ENCODE peak calls at places on chromosomes 3 and 15, in seven cellular contexts. R, A, C, J, Y, T and F are unnamed samples. For H3K4me1, the result is how much of the 10 kb centered on the place peaks cover.

GRCh38 chr3:194095464-194095863 is 40.5 kb upstream of the HES1 start:
- DNase-seq in T (peak), J (peak), C (peak), Y (peak), R (no peak), A (no peak), F (peak)

GRCh38 chr3:154389861-154390260 is 40.1 kb downstream of the GPR149 start:
- DNase-seq in A (no peak), J (no peak), C (no peak), Y (no peak), T (no peak), R (no peak), F (no peak)

GRCh38 chr3:197380786-197381185 is 82.4 kb upstream of the DLG1 start:
- DNase-seq in C (no peak), A (no peak), J (no peak), R (no peak), Y (no peak), T (no peak), F (peak)

GRCh38 chr3:126373146-126373613 is 16.0 kb upstream of the KLF15 start:
- DNase-seq in T (no peak), J (no peak), C (no peak), R (peak), Y (no peak), A (no peak), F (no peak)

GRCh38 chr3:57079221-57079831 is 18.9 kb downstream of the SPATA12 start:
- DNase-seq in A (no peak), J (peak), R (peak), T (peak), Y (peak), C (peak), F (peak)

GRCh38 chr3:5304789-5305680 is 117.5 kb downstream of the EDEM1 start:
- DNase-seq in C (peak), R (peak), J (peak), Y (no peak), A (no peak), T (no peak), F (peak)

GRCh38 chr3:71816141-71816540 is 31.2 kb upstream of the PROK2 start:
- DNase-seq in J (no peak), C (no peak), Y (no peak), A (no peak), R (no peak), T (peak), F (no peak)

GRCh38 chr3:126835472-126836219 is 131.6 kb downstream of the CHCHD6 start:
- DNase-seq in Y (no peak), T (no peak), J (no peak), R (no peak), C (no peak), A (no peak), F (peak)

GRCh38 chr15:81893182-81893833 is 152.5 kb downstream of the MEX3B start:
- DNase-seq in T (no peak), C (no peak), R (no peak), A (no peak), Y (no peak), J (no peak), F (no peak)

GRCh38 chr3:53941174-53941573 is 49.5 kb upstream of the SELENOK start:
- DNase-seq in T (no peak), C (no peak), R (no peak), A (no peak), Y (no peak), J (no peak), F (no peak)

GRCh38 chr3:158352551-158352950 is 218.4 kb upstream of the MLF1 start:
- DNase-seq in J (peak), T (no peak), R (no peak), A (no peak), Y (no peak), C (no peak), F (no peak)

GRCh38 chr3:152650177-152650576 is 184.8 kb upstream of the P2RY1 start:
- DNase-seq in C (peak), T (no peak), J (no peak), R (no peak), Y (no peak), A (peak), F (no peak)

GRCh38 chr15:82079736-82080135 is 33.9 kb upstream of the MEX3B start:
- DNase-seq in R (no peak), Y (no peak), J (no peak), T (no peak), C (no peak), A (no peak), F (no peak)

GRCh38 chr15:38530113-38530512 is 34.5 kb downstream of the RASGRP1 start:
- DNase-seq in R (no peak), Y (no peak), C (no peak), T (no peak), A (no peak), J (no peak), F (no peak)

GRCh38 chr3:41026394-41027177 is 172.7 kb upstream of the CTNNB1 start:
- DNase-seq in C (peak), T (no peak), J (peak), A (no peak), Y (peak), R (peak), F (no peak)

GRCh38 chr3:149453140-149453805 is 21.2 kb upstream of the TM4SF4 start:
- DNase-seq in R (no peak), A (no peak), C (no peak), Y (no peak), J (no peak), T (no peak), F (no peak)

GRCh38 chr15:81315452-81316203 is 8.3 kb downstream of the STARD5 start:
- DNase-seq in T (no peak), J (no peak), Y (no peak), R (no peak), C (no peak), A (no peak), F (no peak)

GRCh38 chr15:56919708-56920637 is 1.5 kb downstream of the TCF12 start:
- DNase-seq in A (no peak), J (peak), C (peak), T (no peak), R (peak), Y (peak), F (peak)

GRCh38 chr3:172708905-172709775 is 1.7 kb downstream of the NCEH1 start:
- DNase-seq in C (no peak), J (peak), R (no peak), A (no peak), T (no peak), Y (no peak), F (no peak)

GRCh38 chr3:71319771-71320170 is 263.8 kb downstream of the FOXP1 start:
- DNase-seq in R (no peak), C (no peak), T (no peak), J (no peak), Y (no peak), A (no peak), F (no peak)

GRCh38 chr3:180646187-180646790 is 33.0 kb downstream of the CCDC39 start:
- DNase-seq in A (no peak), T (no peak), J (no peak), Y (no peak), R (no peak), C (no peak), F (no peak)

GRCh38 chr3:153313307-153313945 is 151.4 kb downstream of the RAP2B start:
- DNase-seq in C (no peak), R (no peak), A (no peak), Y (no peak), J (no peak), T (no peak), F (no peak)

GRCh38 chr3:188529228-188529627 is 375.3 kb downstream of the LPP start:
- DNase-seq in T (no peak), J (no peak), A (no peak), C (no peak), R (no peak), Y (no peak), F (no peak)

GRCh38 chr15:51405646-51406194 is 64.3 kb downstream of the GLDN start:
- DNase-seq in Y (no peak), C (no peak), J (no peak), A (no peak), T (no peak), R (no peak), F (no peak)

GRCh38 chr3:24595801-24596200 is 101.2 kb upstream of the THRB start:
- DNase-seq in C (no peak), J (no peak), Y (no peak), A (no peak), T (no peak), R (no peak), F (no peak)

GRCh38 chr3:32451049-32451659 is 51.5 kb downstream of the CMTM6 start:
- DNase-seq in J (no peak), A (no peak), Y (no peak), T (no peak), C (no peak), R (no peak), F (no peak)

GRCh38 chr3:160980740-160981139 is 124.4 kb downstream of the B3GALNT1 start:
- DNase-seq in C (no peak), Y (no peak), T (no peak), A (no peak), R (no peak), J (no peak), F (no peak)

DNA sequence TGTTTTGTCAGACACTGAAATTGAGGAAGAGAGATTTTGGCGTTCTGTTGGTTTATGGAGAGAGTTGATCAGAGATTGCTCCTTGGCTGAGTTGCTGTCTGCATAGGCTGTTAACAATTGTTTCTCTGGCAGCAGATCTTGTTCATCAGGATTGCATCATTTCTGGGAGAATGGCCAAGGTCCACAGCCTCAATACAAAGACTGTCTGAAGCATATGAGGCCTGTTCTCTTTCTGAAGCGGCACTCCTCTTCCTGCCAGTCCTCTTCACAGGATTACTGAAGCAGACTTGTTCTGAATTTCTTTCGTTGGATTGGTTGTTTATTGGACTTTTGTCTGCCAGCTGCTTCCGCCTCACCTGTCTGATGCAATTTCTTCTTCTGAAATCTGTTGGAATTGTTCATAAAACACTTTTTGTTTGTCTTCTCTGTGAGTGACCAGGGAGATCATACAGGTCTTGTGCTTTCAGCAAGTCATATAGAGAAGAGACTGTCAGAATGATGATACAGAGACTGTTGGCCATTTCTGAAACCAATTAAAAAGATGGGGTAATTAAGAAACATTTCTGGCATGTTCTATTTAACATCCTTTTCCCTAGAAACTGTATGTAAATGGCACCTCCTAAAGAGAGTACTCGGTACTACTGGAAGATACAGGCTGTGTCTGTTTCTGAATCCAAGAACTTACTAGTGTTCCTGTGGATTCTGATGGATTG is 25.5 kb downstream of the SETD5 start:
- DNase-seq in C (peak), T (peak), Y (peak), A (peak), R (peak), J (peak), F (peak)
- TF ChIP-seq POLR2A in C (no peak), T (no peak), Y (no peak), A (no peak), R (no peak), J (peak), F (peak)

GRCh38 chr3:179156775-179157174 is 8.6 kb downstream of the PIK3CA start:
- DNase-seq in C (no peak), A (no peak), Y (no peak), T (no peak), R (no peak), J (no peak), F (no peak)

GRCh38 chr3:179151474-179151873 is 3.3 kb downstream of the PIK3CA start:
- DNase-seq in T (no peak), R (no peak), A (no peak), Y (no peak), J (no peak), C (no peak), F (no peak)

GRCh38 chr3:179158336-179159039 is 10.3 kb downstream of the PIK3CA start:
- DNase-seq in C (no peak), J (no peak), T (no peak), A (no peak), Y (no peak), R (no peak), F (no peak)

DNA sequence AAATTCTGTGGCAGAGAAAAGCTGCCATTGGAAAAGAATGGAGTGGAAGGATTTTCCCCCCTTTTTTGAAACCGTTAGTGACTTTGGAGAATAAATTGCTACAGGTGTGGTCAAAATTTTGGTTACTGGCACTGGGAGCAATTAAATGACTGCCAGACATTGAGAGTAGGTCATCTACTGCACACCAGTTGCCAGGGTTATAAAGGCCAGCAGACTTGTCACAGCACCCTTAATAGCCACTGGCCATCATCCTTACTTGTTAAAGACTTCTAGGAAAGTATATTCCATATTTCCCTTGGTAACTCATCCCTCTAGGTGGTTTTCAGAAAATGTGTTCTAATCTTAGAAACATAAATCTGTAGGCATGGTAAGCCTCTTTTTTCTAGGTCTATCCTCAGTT is 8.0 kb downstream of the PIK3CA start:
- DNase-seq in R (no peak), Y (no peak), J (no peak), C (no peak), A (no peak), T (no peak), F (no peak)
- H3K4me1 ChIP-seq in R (under half), Y (under half), J (under half), C (under half), A (under half), T (under half), F (under half)

GRCh38 chr15:32859996-32860395 is 142.2 kb downstream of the GREM1 start:
- DNase-seq in R (no peak), J (no peak), A (no peak), Y (no peak), C (no peak), T (no peak), F (no peak)

GRCh38 chr15:32856753-32857152 is 138.9 kb downstream of the GREM1 start:
- DNase-seq in A (no peak), J (no peak), Y (no peak), C (no peak), R (no peak), T (no peak), F (no peak)

GRCh38 chr15:32859246-32859645 is 141.4 kb downstream of the GREM1 start:
- DNase-seq in Y (no peak), T (no peak), A (no peak), R (no peak), C (no peak), J (no peak), F (no peak)

GRCh38 chr15:32855942-32856341 is 138.1 kb downstream of the GREM1 start:
- DNase-seq in A (no peak), Y (no peak), J (no peak), C (no peak), T (no peak), R (no peak), F (no peak)

DNA sequence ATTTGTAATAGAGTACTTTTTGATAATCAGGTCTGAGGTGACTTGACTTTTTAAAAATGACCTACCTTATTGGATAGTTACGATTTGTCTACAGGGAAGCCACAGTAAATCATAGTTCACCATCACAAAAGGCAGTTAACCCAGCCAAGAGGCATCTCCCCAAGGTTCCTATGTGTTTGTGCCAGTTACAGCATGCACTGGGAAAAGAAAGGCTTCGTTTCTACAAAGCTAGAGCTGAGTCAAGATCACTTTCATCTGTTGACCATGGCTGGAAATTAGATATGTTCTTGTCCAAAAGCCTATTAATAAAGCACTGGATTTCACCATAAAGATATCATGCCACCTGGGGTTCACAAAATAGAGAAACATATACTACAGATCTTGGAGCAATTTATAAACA is 139.9 kb downstream of the GREM1 start:
- DNase-seq in C (no peak), Y (no peak), A (no peak), T (no peak), R (no peak), J (no peak), F (no peak)
- H3K4me3 ChIP-seq in C (no peak), Y (no peak), A (no peak), T (no peak), R (no peak), J (no peak), F (no peak)

DNA sequence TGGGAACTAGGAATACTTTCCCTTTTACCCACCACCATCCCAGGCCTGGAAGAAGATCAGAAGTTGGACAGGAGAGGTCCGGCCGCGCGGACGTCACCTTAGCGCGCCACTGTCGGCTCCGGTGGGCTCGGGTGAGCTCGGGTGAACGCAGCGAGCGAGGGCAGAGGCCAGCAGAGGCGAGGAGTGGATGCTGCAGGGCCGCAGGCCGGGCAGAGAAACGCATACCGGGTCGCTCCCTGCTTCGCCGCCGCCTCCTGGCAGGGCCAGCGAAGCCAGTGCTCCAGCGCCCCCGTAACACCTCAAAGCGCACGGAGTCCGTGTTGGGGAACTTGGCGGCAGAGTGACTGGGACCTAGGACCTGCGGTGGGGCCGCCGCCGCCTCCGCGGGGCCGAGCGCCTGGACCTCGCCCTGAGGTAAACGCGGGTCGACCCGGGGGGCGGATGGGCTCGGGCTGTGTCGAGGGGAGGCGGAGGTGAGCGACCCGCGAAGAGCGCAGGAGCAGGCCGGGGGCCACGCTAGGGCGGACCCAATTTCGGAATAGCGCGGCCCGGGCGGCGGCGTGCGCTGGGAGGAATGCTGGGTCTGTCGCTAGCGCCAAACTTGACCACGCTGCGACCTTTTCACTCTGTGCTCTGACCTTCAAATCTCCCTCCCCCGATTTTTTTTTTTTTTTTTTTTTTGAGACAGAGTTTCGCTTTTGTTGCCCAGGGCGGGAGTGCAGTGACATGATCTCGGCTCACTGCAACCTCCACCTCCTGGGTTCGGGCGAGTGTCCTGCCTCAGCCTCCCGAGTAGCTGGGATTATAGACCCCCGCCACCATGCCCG is 1.6 kb downstream of the CYP11A1 start:
- DNase-seq in C (peak), A (peak), J (peak), R (peak), T (no peak), Y (peak), F (no peak)
- TF ChIP-seq POLR2A in C (no peak), A (no peak), J (no peak), R (peak), T (no peak), Y (peak), F (no peak)

GRCh38 chr3:185930393-185931107 is 7.3 kb downstream of the TRA2B start:
- DNase-seq in C (no peak), T (no peak), R (no peak), Y (no peak), J (no peak), A (no peak), F (no peak)
- H3K4me1 ChIP-seq in C (half or more), T (under half), R (under half), Y (under half), J (half or more), A (half or more), F (under half)

GRCh38 chr3:38579551-38580449 is 69.7 kb downstream of the SCN5A start:
- DNase-seq in A (no peak), Y (no peak), J (peak), C (no peak), R (no peak), T (no peak), F (no peak)
- H3K4me3 ChIP-seq in A (no peak), Y (no peak), J (no peak), C (no peak), R (no peak), T (no peak), F (no peak)

GRCh38 chr15:40438712-40439111 is 2.0 kb upstream of the BAHD1 start:
- DNase-seq in Y (no peak), R (peak), A (no peak), C (peak), T (no peak), J (no peak), F (no peak)

GRCh38 chr15:40436116-40436891 is 4.4 kb upstream of the BAHD1 start:
- DNase-seq in T (no peak), Y (peak), A (no peak), R (peak), J (peak), C (peak), F (no peak)

GRCh38 chr15:40436892-40437753 is 3.6 kb upstream of the BAHD1 start:
- DNase-seq in R (peak), J (no peak), T (no peak), A (no peak), Y (no peak), C (no peak), F (no peak)

GRCh38 chr15:40437754-40438687 is 2.7 kb upstream of the BAHD1 start:
- DNase-seq in T (no peak), R (peak), Y (no peak), J (no peak), C (peak), A (no peak), F (no peak)

DNA sequence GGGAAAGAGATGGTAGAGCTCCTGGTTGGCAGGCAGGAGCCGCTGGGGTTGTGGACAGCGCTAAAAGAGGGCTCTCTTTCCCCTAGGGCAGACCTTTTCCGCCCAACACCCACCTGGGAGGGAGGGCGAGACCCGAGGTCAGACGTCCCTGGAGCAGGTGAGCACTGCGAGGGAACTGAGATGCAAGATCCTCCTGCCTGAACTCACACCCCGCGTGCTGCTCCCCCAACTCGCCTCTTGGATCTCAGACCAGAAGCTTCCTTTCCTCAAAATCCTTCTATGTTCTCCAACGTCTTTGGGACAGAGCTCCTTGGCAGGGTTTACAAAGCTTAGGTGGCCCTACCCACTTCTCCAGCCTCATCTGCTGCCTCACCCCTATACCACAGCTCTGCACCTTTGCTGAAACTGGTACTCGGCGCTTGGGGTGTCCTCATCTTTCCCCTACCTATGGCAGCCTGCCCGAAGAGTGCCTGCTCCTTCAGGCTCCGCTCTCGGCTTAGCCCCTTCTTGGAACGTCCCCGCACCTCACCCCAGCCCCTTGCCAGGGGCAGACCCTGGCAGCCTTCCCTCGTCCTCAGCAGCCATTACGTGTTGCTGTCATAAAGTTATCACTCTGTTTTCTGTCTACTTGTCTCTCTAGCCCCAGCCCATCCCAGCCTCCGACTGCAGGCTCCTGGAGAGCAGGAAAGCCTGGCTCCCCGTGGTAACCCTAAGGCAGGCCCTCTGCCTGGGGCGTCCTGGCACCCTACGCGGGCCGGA is 5.2 kb upstream of the BAHD1 start:
- DNase-seq in J (no peak), R (peak), C (no peak), T (no peak), Y (no peak), A (no peak), F (no peak)
- TF ChIP-seq POLR2A in J (no peak), R (no peak), C (no peak), T (no peak), Y (no peak), A (no peak), F (no peak)

GRCh38 chr15:58520936-58521292 is 89.1 kb downstream of the LIPC start:
- DNase-seq in T (no peak), C (no peak), A (no peak), J (no peak), R (no peak), Y (no peak), F (no peak)
- H3K4me1 ChIP-seq in T (under half), C (under half), A (under half), J (under half), R (under half), Y (under half), F (under half)